ENCODE peak calls at places on chromosomes 13 and 19, in four cellular contexts. H, Y, I and B are unnamed samples.

GRCh38 chr19:39843919-39844793 is 2.0 kb downstream of the FBL start:
- DNase-seq in H (no peak), Y (peak; percentile 33), I (peak; percentile 51), B (no peak)

GRCh38 chr19:3357362-3357730 is 9.0 kb upstream of the NFIC start:
- DNase-seq in H (no peak), Y (no peak), I (no peak), B (no peak)

GRCh38 chr19:54448774-54449700 is at the start of gene LENG8:
- DNase-seq in H (peak; percentile 92), Y (peak; percentile 94), I (peak; percentile 91), B (peak; percentile 98)

GRCh38 chr13:26502826-26503225 is 54.7 kb upstream of the WASF3 start:
- DNase-seq in H (no peak), Y (peak; percentile 42), I (no peak), B (no peak)

GRCh38 chr13:26280822-26281221 is 26.9 kb downstream of the CDK8 start:
- DNase-seq in H (no peak), Y (no peak), I (peak; percentile 4), B (no peak)

GRCh38 chr13:67230774-67231480 is 791 bp upstream of the PCDH9 start:
- DNase-seq in H (peak; percentile 69), Y (peak; percentile 87), I (peak; percentile 9), B (peak; percentile 41)

GRCh38 chr19:31260171-31260933 is 88.9 kb downstream of the TSHZ3 start:
- DNase-seq in H (no peak), Y (no peak), I (no peak), B (no peak)

GRCh38 chr19:57016076-57016475 is 103.7 kb upstream of the USP29 start:
- DNase-seq in H (no peak), Y (no peak), I (no peak), B (no peak)

GRCh38 chr19:58311345-58311744 is 6.2 kb downstream of the ERVK3-1 start:
- DNase-seq in H (no peak), Y (no peak), I (no peak), B (no peak)

GRCh38 chr19:42345191-42345812 is 19.9 kb downstream of the MEGF8 start:
- DNase-seq in H (no peak), Y (no peak), I (no peak), B (no peak)

GRCh38 chr13:37747071-37747612 is 122.4 kb downstream of the TRPC4 start:
- DNase-seq in H (no peak), Y (no peak), I (no peak), B (no peak)

GRCh38 chr19:49244256-49244655 is 80.7 kb downstream of the SLC6A16 start:
- DNase-seq in H (no peak), Y (no peak), I (no peak), B (no peak)

GRCh38 chr13:62119739-62120700 is 704.4 kb upstream of the PCDH20 start:
- DNase-seq in H (no peak), Y (peak; percentile 78), I (no peak), B (no peak)

GRCh38 chr13:48476215-48476614 is 56.7 kb downstream of the RCBTB2 start:
- DNase-seq in H (no peak), Y (no peak), I (no peak), B (no peak)

GRCh38 chr19:23071087-23071511 is 45.7 kb upstream of the ZNF730 start:
- DNase-seq in H (peak; percentile 33), Y (no peak), I (no peak), B (peak; percentile 9)

GRCh38 chr13:35978607-35979316 is 152.4 kb downstream of the DCLK1 start:
- DNase-seq in H (peak; percentile 27), Y (peak; percentile 31), I (peak; percentile 42), B (peak; percentile 47)

GRCh38 chr13:46211116-46211515 is 612 bp upstream of the LRRC63 start:
- DNase-seq in H (no peak), Y (peak; percentile 17), I (no peak), B (peak; percentile 68)

GRCh38 chr13:67353891-67354459 is 123.8 kb upstream of the PCDH9 start:
- DNase-seq in H (no peak), Y (no peak), I (no peak), B (no peak)

GRCh38 chr13:105343134-105343806 is 1192.2 kb downstream of the EFNB2 start:
- DNase-seq in H (no peak), Y (no peak), I (no peak), B (no peak)

GRCh38 chr19:6020972-6021805 is 43.2 kb upstream of the RANBP3 start:
- DNase-seq in H (no peak), Y (no peak), I (peak; percentile 19), B (no peak)

GRCh38 chr13:101915333-101915732 is 462.9 kb downstream of the ITGBL1 start:
- DNase-seq in H (no peak), Y (no peak), I (no peak), B (no peak)

GRCh38 chr19:16326401-16327130 is 1.9 kb downstream of the KLF2 start:
- DNase-seq in H (peak; percentile 60), Y (no peak), I (no peak), B (no peak)

GRCh38 chr19:1491114-1491848 is at the start of gene REEP6:
- DNase-seq in H (no peak), Y (no peak), I (no peak), B (no peak)

GRCh38 chr19:58392945-58393724 is 2.3 kb upstream of the RNF225 start:
- DNase-seq in H (no peak), Y (no peak), I (no peak), B (no peak)

GRCh38 chr19:19075126-19075525 is 11.3 kb downstream of the SLC25A42 start:
- DNase-seq in H (no peak), Y (no peak), I (no peak), B (no peak)

GRCh38 chr19:30029721-30030510 is 87.9 kb downstream of the URI1 start:
- DNase-seq in H (no peak), Y (no peak), I (no peak), B (no peak)

GRCh38 chr13:47896546-47896945 is 104.5 kb downstream of the SUCLA2 start:
- DNase-seq in H (no peak), Y (no peak), I (no peak), B (no peak)

GRCh38 chr13:32802159-32802558 is 214.1 kb upstream of the KL start:
- DNase-seq in H (no peak), Y (no peak), I (no peak), B (no peak)

GRCh38 chr19:43789029-43789428 is 8.3 kb upstream of the KCNN4 start:
- DNase-seq in H (peak; percentile 56), Y (no peak), I (no peak), B (peak; percentile 37)

GRCh38 chr13:62432906-62433305 is 1017.3 kb upstream of the PCDH20 start:
- DNase-seq in H (no peak), Y (no peak), I (no peak), B (no peak)

GRCh38 chr13:62014299-62014698 is 598.6 kb upstream of the PCDH20 start:
- DNase-seq in H (no peak), Y (peak; percentile 77), I (peak; percentile 9), B (no peak)

GRCh38 chr13:39417131-39417530 is 185.9 kb downstream of the LHFPL6 start:
- DNase-seq in H (peak; percentile 45), Y (peak; percentile 33), I (no peak), B (no peak)

GRCh38 chr19:29724741-29725140 is 9.7 kb upstream of the C19orf12 start:
- DNase-seq in H (no peak), Y (no peak), I (no peak), B (no peak)

GRCh38 chr13:111920932-111921705 is 145.8 kb upstream of the SOX1 start:
- DNase-seq in H (no peak), Y (no peak), I (no peak), B (no peak)

GRCh38 chr19:13066231-13066630 is 36.4 kb downstream of the LYL1 start:
- DNase-seq in H (no peak), Y (no peak), I (no peak), B (no peak)
- TF ChIP-seq ELF4 in H (no peak), Y (no peak), I (no peak), B (no peak)

GRCh38 chr19:47848871-47849473 is 10.1 kb upstream of the TPRX2 start:
- DNase-seq in H (peak; percentile 85), Y (peak; percentile 58), I (peak; percentile 15), B (peak; percentile 74)
- TF ChIP-seq ELF4 in H (no peak), Y (no peak), I (no peak), B (no peak)

GRCh38 chr13:50214514-50214913 is 199.3 kb downstream of the KCNRG start:
- DNase-seq in H (no peak), Y (no peak), I (no peak), B (no peak)
- TF ChIP-seq ELF4 in H (no peak), Y (no peak), I (no peak), B (no peak)

GRCh38 chr13:107005577-107005976 is 437.6 kb upstream of the ARGLU1 start:
- DNase-seq in H (no peak), Y (no peak), I (no peak), B (no peak)
- TF ChIP-seq ELF4 in H (no peak), Y (no peak), I (no peak), B (no peak)

DNA sequence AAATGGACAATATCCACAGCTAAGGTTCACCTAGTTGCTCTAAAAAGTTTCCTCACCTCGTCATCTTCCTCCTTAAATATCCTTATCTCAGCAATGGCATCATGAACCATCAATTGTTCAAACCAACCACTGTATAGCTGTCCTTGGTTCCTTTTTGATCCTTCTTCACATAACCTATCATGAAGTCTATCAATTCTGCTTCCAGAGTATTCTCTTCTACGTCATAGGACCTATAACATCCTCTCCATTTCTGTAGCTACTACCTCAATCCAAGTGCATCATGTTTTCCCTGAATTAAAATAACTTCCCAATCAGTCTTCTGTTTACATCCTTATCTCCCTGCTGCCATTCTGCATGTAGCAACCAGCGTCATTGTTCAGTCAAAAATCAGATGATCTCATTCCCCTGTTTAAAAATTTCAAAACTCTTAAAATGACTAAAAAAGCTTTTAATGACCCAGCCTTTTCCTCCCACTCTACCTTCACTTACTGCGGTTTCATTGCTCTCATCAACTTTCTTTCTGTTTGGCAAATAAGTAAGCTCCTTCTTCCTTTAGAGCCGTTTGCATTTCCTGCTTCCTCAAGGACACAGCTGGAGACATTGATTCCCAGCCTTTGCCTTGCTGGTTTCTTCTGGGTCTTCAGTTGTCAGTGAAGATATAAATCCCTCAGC is 223.9 kb upstream of the MIR17HG start:
- DNase-seq in H (no peak), Y (no peak), I (no peak), B (no peak)
- TF ChIP-seq ELF4 in H (no peak), Y (no peak), I (no peak), B (no peak)

GRCh38 chr19:7673995-7674667 is 2.8 kb upstream of the MCEMP1 start:
- DNase-seq in H (peak; percentile 76), Y (peak; percentile 86), I (peak; percentile 21), B (peak; percentile 79)
- TF ChIP-seq ELF4 in H (no peak), Y (no peak), I (no peak), B (no peak)

GRCh38 chr13:90954605-90955004 is 392.9 kb upstream of the MIR17HG start:
- DNase-seq in H (no peak), Y (no peak), I (no peak), B (no peak)
- TF ChIP-seq ELF4 in H (no peak), Y (no peak), I (no peak), B (no peak)

DNA sequence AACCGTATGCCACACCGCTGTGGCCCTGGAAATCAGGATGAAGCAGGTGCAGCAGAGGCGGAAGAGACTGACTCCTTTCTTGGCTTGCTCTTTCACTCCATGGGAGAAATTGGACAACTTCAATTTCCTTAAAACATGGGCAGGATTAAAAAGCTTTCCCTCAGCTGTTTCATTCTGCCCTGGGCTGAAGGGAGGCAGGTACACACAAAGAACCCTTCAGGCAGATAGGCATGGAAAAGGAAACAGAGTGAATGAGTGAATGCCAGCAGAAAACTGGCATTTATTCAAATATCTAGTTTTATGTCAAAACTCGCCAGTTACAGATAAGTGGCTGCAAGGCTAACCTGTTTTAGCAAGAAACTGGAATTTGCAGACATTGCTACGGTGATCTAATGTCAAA is 71.0 kb upstream of the SLC15A1 start:
- DNase-seq in H (no peak), Y (no peak), I (no peak), B (no peak)
- TF ChIP-seq ELF4 in H (no peak), Y (no peak), I (no peak), B (no peak)